ENCODE peak calls at places on chromosome 18, in six cellular contexts. T, S, R, G, P and F are unnamed samples.

GRCh38 chr18:66993492-66993891 is 389.6 kb upstream of the CDH19 start:
- ATAC-seq in P (no peak), G (no peak), T (no peak), R (no peak), S (peak), F (no peak)

GRCh38 chr18:57959278-57959677 is 84.7 kb upstream of the NEDD4L start:
- ATAC-seq in S (peak), P (no peak), T (no peak), R (peak), G (peak), F (no peak)

GRCh38 chr18:45951021-45951714 is 16.0 kb downstream of the EPG5 start:
- ATAC-seq in R (no peak), S (no peak), T (no peak), G (no peak), P (no peak), F (no peak)

GRCh38 chr18:43571078-43571689 is 293.9 kb upstream of the SYT4 start:
- ATAC-seq in S (peak), G (no peak), P (no peak), T (no peak), R (no peak), F (no peak)

GRCh38 chr18:61308009-61308408 is 25.2 kb upstream of the CDH20 start:
- ATAC-seq in P (no peak), T (no peak), G (no peak), R (no peak), S (no peak), F (no peak)

GRCh38 chr18:76697441-76697901 is 124.9 kb upstream of the ZNF236 start:
- ATAC-seq in G (no peak), T (no peak), R (no peak), P (no peak), S (peak), F (no peak)

GRCh38 chr18:46386788-46387187 is 270.2 kb downstream of the LOXHD1 start:
- ATAC-seq in T (no peak), P (no peak), G (no peak), S (no peak), R (no peak), F (no peak)

GRCh38 chr18:73626221-73626620 is 521.4 kb downstream of the FBXO15 start:
- ATAC-seq in R (no peak), T (no peak), P (no peak), G (no peak), S (no peak), F (no peak)

GRCh38 chr18:5440297-5440696 is 103.5 kb downstream of the EPB41L3 start:
- ATAC-seq in S (no peak), T (no peak), R (no peak), G (peak), P (peak), F (no peak)

GRCh38 chr18:56574827-56575226 is 63.6 kb downstream of the TXNL1 start:
- ATAC-seq in G (no peak), T (no peak), R (no peak), P (no peak), S (peak), F (no peak)

GRCh38 chr18:9321017-9321452 is 13.5 kb upstream of the TWSG1 start:
- ATAC-seq in P (no peak), T (no peak), S (no peak), G (no peak), R (no peak), F (no peak)

GRCh38 chr18:31610841-31611240 is 19.2 kb downstream of the TTR start:
- ATAC-seq in R (no peak), S (peak), P (no peak), T (no peak), G (no peak), F (no peak)

GRCh38 chr18:62702259-62702658 is 13.1 kb upstream of the PHLPP1 start:
- ATAC-seq in P (peak), G (no peak), R (no peak), T (no peak), S (no peak), F (no peak)

GRCh38 chr18:8366656-8367055 is 242.6 kb upstream of the RAB12 start:
- ATAC-seq in G (no peak), R (no peak), P (no peak), S (no peak), T (no peak), F (no peak)

GRCh38 chr18:3892141-3892540 is 442.2 kb downstream of the TGIF1 start:
- ATAC-seq in R (no peak), P (no peak), G (no peak), S (no peak), T (no peak), F (no peak)

GRCh38 chr18:22800551-22800951 is 132.6 kb upstream of the RBBP8 start:
- ATAC-seq in G (no peak), S (no peak), P (no peak), T (no peak), R (no peak), F (no peak)

GRCh38 chr18:58721586-58722160 is 50.4 kb downstream of the MALT1 start:
- ATAC-seq in G (no peak), S (no peak), P (peak), T (no peak), R (peak), F (no peak)

GRCh38 chr18:62201870-62202269 is 14.8 kb downstream of the RELCH start:
- ATAC-seq in P (no peak), G (no peak), R (no peak), S (no peak), T (no peak), F (no peak)

GRCh38 chr18:37481058-37481457 is 84.5 kb downstream of the CELF4 start:
- ATAC-seq in G (no peak), R (no peak), T (no peak), S (no peak), P (no peak), F (no peak)

GRCh38 chr18:35478520-35479435 is 19.0 kb downstream of the INO80C start:
- ATAC-seq in G (peak), T (peak), R (peak), S (peak), P (peak), F (peak)

GRCh38 chr18:44686156-44686555 is 5.5 kb downstream of the SETBP1 start:
- ATAC-seq in P (no peak), G (no peak), T (no peak), R (no peak), S (no peak), F (no peak)

GRCh38 chr18:50880108-50880465 is 1.2 kb downstream of the ME2 start:
- ATAC-seq in G (no peak), S (no peak), T (no peak), P (no peak), R (no peak), F (no peak)

GRCh38 chr18:37314534-37314933 is 251.1 kb downstream of the CELF4 start:
- ATAC-seq in R (no peak), S (no peak), G (no peak), P (no peak), T (no peak), F (no peak)

GRCh38 chr18:75360206-75360605 is 67.3 kb downstream of the SMIM21 start:
- ATAC-seq in G (no peak), T (no peak), R (no peak), P (no peak), S (peak), F (no peak)

GRCh38 chr18:34493566-34494358 is 216.3 kb upstream of the DTNA start:
- ATAC-seq in S (peak), P (peak), T (peak), R (no peak), G (peak), F (peak)

GRCh38 chr18:3885209-3885792 is 435.3 kb downstream of the TGIF1 start:
- ATAC-seq in R (no peak), T (no peak), G (no peak), P (no peak), S (no peak), F (no peak)

GRCh38 chr18:37419272-37419671 is 146.3 kb downstream of the CELF4 start:
- ATAC-seq in T (no peak), P (no peak), R (no peak), G (no peak), S (no peak), F (no peak)

GRCh38 chr18:60448487-60449267 is 76.1 kb upstream of the MC4R start:
- ATAC-seq in R (no peak), S (no peak), G (no peak), P (no peak), T (no peak), F (no peak)

GRCh38 chr18:46156124-46156745 is 52.0 kb downstream of the HAUS1 start:
- ATAC-seq in G (peak), T (peak), R (peak), S (no peak), P (peak), F (peak)

GRCh38 chr18:3217930-3218647 is 1.7 kb downstream of the MYOM1 start:
- ATAC-seq in S (peak), T (no peak), P (no peak), G (no peak), R (no peak), F (no peak)

GRCh38 chr18:73861771-73862170 is 285.9 kb downstream of the FBXO15 start:
- ATAC-seq in R (no peak), S (no peak), T (no peak), P (no peak), G (no peak), F (no peak)